ENCODE peak calls at places on chromosomes 4 and X, in six cellular contexts. One of them, this sample, is unnamed.

GRCh38 chr4:119526786-119527550 is 101.6 kb downstream of the PDE5A start:
- DNase-seq in mammary epithelial cell: no peak
- DNase-seq in NCI-H1694 treated with DMSO at 0.1 percent for 48 hours: no peak
- DNase-seq in activated effector memory CD4-positive, alpha-beta T cell treated with Interleukin-2 at 50 U/mL for 16 hours: no peak
- DNase-seq in MG63: no peak
- DNase-seq in naive thymus-derived CD4-positive, alpha-beta T cell: no peak
- DNase-seq in this sample: no peak

GRCh38 chrX:110430293-110431076 is 71.8 kb downstream of the RTL9 start:
- DNase-seq in mammary epithelial cell: no peak
- DNase-seq in NCI-H1694 treated with DMSO at 0.1 percent for 48 hours: no peak
- DNase-seq in MG63: no peak
- DNase-seq in activated effector memory CD4-positive, alpha-beta T cell treated with Interleukin-2 at 50 U/mL for 16 hours: no peak
- DNase-seq in naive thymus-derived CD4-positive, alpha-beta T cell: no peak
- DNase-seq in this sample: no peak

GRCh38 chr4:26384380-26385057 is 63.7 kb downstream of the RBPJ start:
- DNase-seq in MG63: no peak
- DNase-seq in NCI-H1694 treated with DMSO at 0.1 percent for 48 hours: no peak
- DNase-seq in mammary epithelial cell: no peak
- DNase-seq in activated effector memory CD4-positive, alpha-beta T cell treated with Interleukin-2 at 50 U/mL for 16 hours: no peak
- DNase-seq in naive thymus-derived CD4-positive, alpha-beta T cell: no peak
- DNase-seq in this sample: no peak

GRCh38 chr4:164997324-164997723 is 19.9 kb upstream of the TRIM61 start:
- DNase-seq in activated effector memory CD4-positive, alpha-beta T cell treated with Interleukin-2 at 50 U/mL for 16 hours: no peak
- DNase-seq in mammary epithelial cell: peak; percentile 38
- DNase-seq in MG63: peak; percentile 24
- DNase-seq in naive thymus-derived CD4-positive, alpha-beta T cell: no peak
- DNase-seq in NCI-H1694 treated with DMSO at 0.1 percent for 48 hours: no peak
- DNase-seq in this sample: no peak

GRCh38 chr4:8098506-8098905 is 60.1 kb downstream of the ABLIM2 start:
- DNase-seq in NCI-H1694 treated with DMSO at 0.1 percent for 48 hours: no peak
- DNase-seq in naive thymus-derived CD4-positive, alpha-beta T cell: no peak
- DNase-seq in mammary epithelial cell: no peak
- DNase-seq in MG63: no peak
- DNase-seq in activated effector memory CD4-positive, alpha-beta T cell treated with Interleukin-2 at 50 U/mL for 16 hours: no peak
- DNase-seq in this sample: no peak

GRCh38 chr4:145299380-145300076 is 119.1 kb upstream of the OTUD4 start:
- DNase-seq in MG63: peak; percentile 87
- DNase-seq in NCI-H1694 treated with DMSO at 0.1 percent for 48 hours: no peak
- DNase-seq in mammary epithelial cell: peak; percentile 90
- DNase-seq in activated effector memory CD4-positive, alpha-beta T cell treated with Interleukin-2 at 50 U/mL for 16 hours: no peak
- DNase-seq in naive thymus-derived CD4-positive, alpha-beta T cell: peak; percentile 36
- DNase-seq in this sample: no peak

GRCh38 chrX:38986586-38986985 is 185.3 kb downstream of the MID1IP1 start:
- DNase-seq in NCI-H1694 treated with DMSO at 0.1 percent for 48 hours: peak; percentile 4
- DNase-seq in mammary epithelial cell: no peak
- DNase-seq in activated effector memory CD4-positive, alpha-beta T cell treated with Interleukin-2 at 50 U/mL for 16 hours: no peak
- DNase-seq in naive thymus-derived CD4-positive, alpha-beta T cell: no peak
- DNase-seq in MG63: no peak
- DNase-seq in this sample: no peak

GRCh38 chr4:139416073-139416673 is 37.7 kb upstream of the RAB33B start:
- DNase-seq in NCI-H1694 treated with DMSO at 0.1 percent for 48 hours: peak; percentile 33
- DNase-seq in mammary epithelial cell: no peak
- DNase-seq in activated effector memory CD4-positive, alpha-beta T cell treated with Interleukin-2 at 50 U/mL for 16 hours: no peak
- DNase-seq in MG63: no peak
- DNase-seq in naive thymus-derived CD4-positive, alpha-beta T cell: peak; percentile 46
- DNase-seq in this sample: no peak